ENCODE peak calls at places on chromosomes 11 and 22, in seven cellular contexts. P, V, I, D, T, E and J are unnamed samples.

GRCh38 chr22:36588285-36588684 is 59.3 kb upstream of the EIF3D start:
- DNase-seq in D (peak; percentile 14), E (no peak), I (no peak), P (no peak), V (no peak), T (no peak), J (no peak)

GRCh38 chr11:123020968-123021367 is 39.3 kb upstream of the BSX start:
- DNase-seq in D (peak; percentile 46), T (peak; percentile 76), I (no peak), P (peak; percentile 43), V (peak; percentile 33), E (no peak), J (peak; percentile 85)

GRCh38 chr11:17406082-17406817 is 17.8 kb upstream of the KCNJ11 start:
- DNase-seq in E (no peak), P (no peak), T (no peak), V (no peak), D (no peak), I (no peak), J (no peak)

GRCh38 chr11:11620251-11620965 is 1.4 kb downstream of the GALNT18 start:
- DNase-seq in I (no peak), T (peak; percentile 70), P (no peak), V (peak; percentile 47), E (no peak), D (no peak), J (peak; percentile 42)

GRCh38 chr22:23604939-23605712 is 25.0 kb upstream of the IGLL1 start:
- DNase-seq in D (no peak), E (no peak), I (no peak), V (no peak), T (no peak), P (peak; percentile 85), J (no peak)

GRCh38 chr11:88208742-88209141 is 33.5 kb upstream of the RAB38 start:
- DNase-seq in D (no peak), I (no peak), E (no peak), V (no peak), T (no peak), P (no peak), J (no peak)

GRCh38 chr11:8091671-8092070 is 10.7 kb downstream of the TUB start:
- DNase-seq in V (no peak), I (no peak), T (no peak), P (no peak), D (no peak), E (no peak), J (no peak)

GRCh38 chr22:17860220-17860965 is 86.1 kb upstream of the BID start:
- DNase-seq in V (no peak), T (no peak), P (no peak), E (no peak), D (no peak), I (no peak), J (no peak)

GRCh38 chr11:79481795-79482194 is 41.0 kb upstream of the TENM4 start:
- DNase-seq in I (no peak), V (no peak), E (peak; percentile 44), T (no peak), P (no peak), D (no peak), J (no peak)

GRCh38 chr11:18700375-18700774 is 1.8 kb downstream of the TMEM86A start:
- DNase-seq in P (no peak), V (no peak), T (no peak), D (no peak), I (no peak), E (no peak), J (no peak)

GRCh38 chr11:60951909-60952741 is at the start of gene SLC15A3:
- DNase-seq in V (no peak), P (no peak), T (no peak), D (no peak), E (peak; percentile 61), I (no peak), J (peak; percentile 61)

GRCh38 chr11:79237676-79238075 is 203.2 kb downstream of the TENM4 start:
- DNase-seq in P (no peak), V (no peak), I (no peak), E (no peak), D (no peak), T (no peak), J (no peak)

GRCh38 chr11:26187639-26188038 is 144.3 kb upstream of the ANO3 start:
- DNase-seq in V (no peak), E (no peak), P (peak; percentile 62), I (no peak), T (no peak), D (no peak), J (peak; percentile 70)

GRCh38 chr11:128061321-128061871 is 526.0 kb downstream of the ETS1 start:
- DNase-seq in I (no peak), E (no peak), V (no peak), T (no peak), P (no peak), D (no peak), J (peak; percentile 88)

GRCh38 chr22:44450503-44450902 is 47.5 kb downstream of the RTL6 start:
- DNase-seq in P (no peak), D (no peak), E (no peak), T (no peak), I (no peak), V (no peak), J (no peak)

GRCh38 chr11:11973361-11973800 is 35.0 kb downstream of the DKK3 start:
- DNase-seq in I (no peak), E (no peak), P (no peak), T (no peak), D (no peak), V (no peak), J (no peak)

GRCh38 chr11:107969219-107969618 is 39.5 kb upstream of the CUL5 start:
- DNase-seq in V (peak; percentile 7), D (peak; percentile 10), P (no peak), I (no peak), T (peak; percentile 30), E (no peak), J (peak; percentile 34)

GRCh38 chr22:23688571-23688970 is 2.2 kb upstream of the RGL4 start:
- DNase-seq in E (no peak), D (no peak), T (no peak), P (no peak), I (no peak), V (no peak), J (no peak)

GRCh38 chr11:16834384-16834783 is 95.9 kb downstream of the C11orf58 start:
- DNase-seq in E (no peak), V (no peak), T (no peak), I (no peak), P (no peak), D (no peak), J (no peak)

GRCh38 chr11:73389902-73390301 is 13.7 kb downstream of the RELT start:
- DNase-seq in P (no peak), I (no peak), V (no peak), T (no peak), D (no peak), E (no peak), J (no peak)

GRCh38 chr11:68370211-68371111 is 58.1 kb downstream of the LRP5 start:
- DNase-seq in I (no peak), T (peak; percentile 69), V (no peak), P (no peak), D (no peak), E (peak; percentile 89), J (peak; percentile 81)

GRCh38 chr22:38456841-38457699 is 2.1 kb upstream of the KCNJ4 start:
- DNase-seq in P (no peak), V (no peak), T (peak; percentile 47), E (no peak), D (no peak), I (no peak), J (no peak)

GRCh38 chr22:31055322-31056159 is 25.6 kb upstream of the SMTN start:
- DNase-seq in P (peak; percentile 98), I (no peak), V (no peak), D (no peak), E (no peak), T (peak; percentile 69), J (peak; percentile 58)

GRCh38 chr11:117827521-117828511 is 3.3 kb upstream of the FXYD2 start:
- DNase-seq in D (no peak), P (no peak), E (no peak), T (no peak), I (no peak), V (no peak), J (no peak)

GRCh38 chr11:67558084-67558772 is 25.4 kb upstream of the GSTP1 start:
- DNase-seq in I (no peak), D (no peak), P (peak; percentile 37), V (no peak), E (peak; percentile 61), T (no peak), J (no peak)

GRCh38 chr22:45878051-45878764 is 98.8 kb downstream of the WNT7B start:
- DNase-seq in D (no peak), T (no peak), P (no peak), I (no peak), V (no peak), E (no peak), J (no peak)
- TF ChIP-seq JUND in D (no peak), T (no peak), P (no peak), I (no peak), V (no peak), E (no peak), J (no peak)

GRCh38 chr11:110286298-110287040 is 9.9 kb downstream of the RDX start:
- DNase-seq in V (no peak), T (no peak), I (no peak), D (no peak), P (no peak), E (no peak), J (no peak)
- TF ChIP-seq JUND in V (no peak), T (no peak), I (no peak), D (no peak), P (no peak), E (no peak), J (no peak)

DNA sequence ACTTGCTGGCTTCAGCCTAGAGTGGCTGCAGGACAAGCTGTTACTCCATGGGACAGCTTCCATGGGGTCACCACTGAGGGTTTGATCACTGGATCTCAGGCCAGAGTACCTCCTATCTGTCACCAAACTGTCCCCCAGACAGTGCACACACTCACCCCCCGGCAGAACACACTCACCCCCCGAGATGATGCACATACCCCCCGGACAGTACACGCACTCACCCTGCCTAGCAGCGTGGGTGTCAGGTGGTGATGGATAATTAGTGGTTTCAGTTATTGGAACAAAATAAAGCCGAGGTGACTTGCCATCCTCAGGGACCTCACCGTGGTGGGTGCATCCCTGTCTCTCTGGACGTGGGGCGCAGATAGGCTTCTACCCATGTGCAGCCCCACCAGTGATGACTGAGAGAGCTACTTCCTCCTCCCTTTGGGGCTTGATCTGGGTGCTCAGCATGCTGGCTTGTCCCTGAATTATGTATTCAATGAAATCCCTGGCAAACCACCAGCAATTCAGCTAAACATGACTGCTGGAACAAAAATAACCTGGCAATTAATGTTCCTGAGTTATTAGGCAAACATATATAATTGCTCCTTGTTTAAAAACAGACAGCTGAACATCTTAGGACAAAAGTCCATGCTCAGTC is 18.9 kb downstream of the TANGO2 start:
- DNase-seq in T (no peak), V (no peak), D (no peak), P (no peak), E (no peak), I (no peak), J (no peak)
- TF ChIP-seq JUND in T (no peak), V (no peak), D (no peak), P (no peak), E (no peak), I (no peak), J (no peak)

GRCh38 chr11:65355013-65355775 is 643 bp downstream of the TIGD3 start:
- DNase-seq in D (peak; percentile 76), T (peak; percentile 87), P (peak; percentile 15), I (no peak), E (no peak), V (no peak), J (peak; percentile 62)
- TF ChIP-seq JUND in D (peak; percentile 44), T (no peak), P (no peak), I (no peak), E (no peak), V (no peak), J (no peak)